ENCODE peak calls at places on chromosomes 5 and 9, in nine cellular contexts. One of them, this sample, is unnamed.
A peak's percentile ranks its signal among the peaks of the same experiment; 100 is the strongest.

GRCh38 chr5:122093415-122093814 is 15.4 kb upstream of the LOX start:
- DNase-seq in stimulated activated CD4-positive, alpha-beta T cell treated with anti-CD3 and anti-CD28 coated beads, Interleukin-1b, Interleukin-23, amount 100 ng/mL, for 48 hours: no peak
- DNase-seq in lower lobe of right lung: no peak
- DNase-seq in NCI-H1436: no peak
- DNase-seq in epithelial cell of esophagus: no peak
- DNase-seq in fibroblast of mammary gland: peak; percentile 93
- DNase-seq in esophagus squamous epithelium: no peak
- DNase-seq in NCI-H2081: no peak
- DNase-seq in NCI-H1417: no peak
- DNase-seq in this sample: peak; percentile 24

GRCh38 chr5:126383246-126383645 is 40.0 kb upstream of the GRAMD2B start:
- DNase-seq in NCI-H2081: no peak
- DNase-seq in epithelial cell of esophagus: peak; percentile 36
- DNase-seq in NCI-H1417: no peak
- DNase-seq in fibroblast of mammary gland: no peak
- DNase-seq in esophagus squamous epithelium: no peak
- DNase-seq in NCI-H1436: no peak
- DNase-seq in lower lobe of right lung: no peak
- DNase-seq in stimulated activated CD4-positive, alpha-beta T cell treated with anti-CD3 and anti-CD28 coated beads, Interleukin-1b, Interleukin-23, amount 100 ng/mL, for 48 hours: no peak
- DNase-seq in this sample: no peak

GRCh38 chr9:128025756-128026155 is 41.4 kb downstream of the NAIF1 start:
- DNase-seq in stimulated activated CD4-positive, alpha-beta T cell treated with anti-CD3 and anti-CD28 coated beads, Interleukin-1b, Interleukin-23, amount 100 ng/mL, for 48 hours: no peak
- DNase-seq in NCI-H1436: no peak
- DNase-seq in NCI-H2081: no peak
- DNase-seq in esophagus squamous epithelium: no peak
- DNase-seq in epithelial cell of esophagus: no peak
- DNase-seq in fibroblast of mammary gland: no peak
- DNase-seq in lower lobe of right lung: no peak
- DNase-seq in NCI-H1417: no peak
- DNase-seq in this sample: no peak

GRCh38 chr5:76401801-76402250 is 1.3 kb upstream of the IQGAP2 start:
- DNase-seq in NCI-H2081: no peak
- DNase-seq in epithelial cell of esophagus: no peak
- DNase-seq in NCI-H1417: no peak
- DNase-seq in fibroblast of mammary gland: no peak
- DNase-seq in stimulated activated CD4-positive, alpha-beta T cell treated with anti-CD3 and anti-CD28 coated beads, Interleukin-1b, Interleukin-23, amount 100 ng/mL, for 48 hours: peak; percentile 38
- DNase-seq in lower lobe of right lung: peak; percentile 58
- DNase-seq in NCI-H1436: no peak
- DNase-seq in esophagus squamous epithelium: no peak
- DNase-seq in this sample: no peak

GRCh38 chr5:6784481-6784880 is 71.2 kb downstream of the TENT4A start:
- DNase-seq in NCI-H1436: no peak
- DNase-seq in lower lobe of right lung: no peak
- DNase-seq in NCI-H1417: no peak
- DNase-seq in stimulated activated CD4-positive, alpha-beta T cell treated with anti-CD3 and anti-CD28 coated beads, Interleukin-1b, Interleukin-23, amount 100 ng/mL, for 48 hours: no peak
- DNase-seq in esophagus squamous epithelium: no peak
- DNase-seq in NCI-H2081: no peak
- DNase-seq in fibroblast of mammary gland: no peak
- DNase-seq in epithelial cell of esophagus: no peak
- DNase-seq in this sample: no peak

GRCh38 chr5:88484367-88484766 is 215.7 kb upstream of the TMEM161B start:
- DNase-seq in NCI-H1436: no peak
- DNase-seq in NCI-H2081: no peak
- DNase-seq in lower lobe of right lung: no peak
- DNase-seq in NCI-H1417: no peak
- DNase-seq in fibroblast of mammary gland: no peak
- DNase-seq in esophagus squamous epithelium: no peak
- DNase-seq in stimulated activated CD4-positive, alpha-beta T cell treated with anti-CD3 and anti-CD28 coated beads, Interleukin-1b, Interleukin-23, amount 100 ng/mL, for 48 hours: no peak
- DNase-seq in epithelial cell of esophagus: no peak
- DNase-seq in this sample: no peak

GRCh38 chr9:133342083-133342406 is 5.9 kb downstream of the MED22 start:
- DNase-seq in NCI-H1436: no peak
- DNase-seq in NCI-H2081: no peak
- DNase-seq in esophagus squamous epithelium: no peak
- DNase-seq in fibroblast of mammary gland: no peak
- DNase-seq in stimulated activated CD4-positive, alpha-beta T cell treated with anti-CD3 and anti-CD28 coated beads, Interleukin-1b, Interleukin-23, amount 100 ng/mL, for 48 hours: no peak
- DNase-seq in epithelial cell of esophagus: no peak
- DNase-seq in NCI-H1417: no peak
- DNase-seq in lower lobe of right lung: no peak
- DNase-seq in this sample: no peak

GRCh38 chr5:78837836-78838235 is 147.3 kb downstream of the ARSB start:
- DNase-seq in NCI-H1436: no peak
- DNase-seq in epithelial cell of esophagus: no peak
- DNase-seq in NCI-H2081: no peak
- DNase-seq in esophagus squamous epithelium: no peak
- DNase-seq in fibroblast of mammary gland: no peak
- DNase-seq in lower lobe of right lung: no peak
- DNase-seq in stimulated activated CD4-positive, alpha-beta T cell treated with anti-CD3 and anti-CD28 coated beads, Interleukin-1b, Interleukin-23, amount 100 ng/mL, for 48 hours: no peak
- DNase-seq in NCI-H1417: no peak
- DNase-seq in this sample: no peak

GRCh38 chr5:45017568-45017967 is 208.8 kb downstream of the MRPS30 start:
- DNase-seq in lower lobe of right lung: no peak
- DNase-seq in NCI-H1436: no peak
- DNase-seq in NCI-H1417: no peak
- DNase-seq in fibroblast of mammary gland: no peak
- DNase-seq in epithelial cell of esophagus: no peak
- DNase-seq in esophagus squamous epithelium: no peak
- DNase-seq in NCI-H2081: no peak
- DNase-seq in stimulated activated CD4-positive, alpha-beta T cell treated with anti-CD3 and anti-CD28 coated beads, Interleukin-1b, Interleukin-23, amount 100 ng/mL, for 48 hours: no peak
- DNase-seq in this sample: no peak